ENCODE peak calls at places on chromosomes 7 and 10, in nine cellular contexts. One of them, this sample, is unnamed.

GRCh38 chr10:133159950-133160812 is at the start of gene KNDC1:
- DNase-seq in gastrocnemius medialis: no peak
- DNase-seq in NT2/D1: no peak
- DNase-seq in cardiac muscle cell: peak; percentile 44
- DNase-seq in CD8-positive, alpha-beta T cell: no peak
- DNase-seq in DND-41: no peak
- DNase-seq in fibroblast of mammary gland: peak; percentile 5
- DNase-seq in coronary artery: no peak
- DNase-seq in aorta: no peak
- DNase-seq in this sample: no peak

GRCh38 chr10:70283445-70284399 is at the start of gene NPFFR1:
- DNase-seq in CD8-positive, alpha-beta T cell: no peak
- DNase-seq in fibroblast of mammary gland: no peak
- DNase-seq in gastrocnemius medialis: no peak
- DNase-seq in DND-41: no peak
- DNase-seq in NT2/D1: no peak
- DNase-seq in aorta: no peak
- DNase-seq in coronary artery: no peak
- DNase-seq in cardiac muscle cell: no peak
- DNase-seq in this sample: no peak

GRCh38 chr10:56623064-56623463 is 262.0 kb upstream of the ZWINT start:
- DNase-seq in CD8-positive, alpha-beta T cell: no peak
- DNase-seq in NT2/D1: no peak
- DNase-seq in gastrocnemius medialis: no peak
- DNase-seq in coronary artery: no peak
- DNase-seq in DND-41: no peak
- DNase-seq in aorta: no peak
- DNase-seq in fibroblast of mammary gland: no peak
- DNase-seq in cardiac muscle cell: no peak
- DNase-seq in this sample: no peak

GRCh38 chr10:60907972-60908371 is 36.0 kb downstream of the RHOBTB1 start:
- DNase-seq in NT2/D1: no peak
- DNase-seq in gastrocnemius medialis: no peak
- DNase-seq in DND-41: no peak
- DNase-seq in CD8-positive, alpha-beta T cell: no peak
- DNase-seq in coronary artery: no peak
- DNase-seq in fibroblast of mammary gland: no peak
- DNase-seq in aorta: no peak
- DNase-seq in cardiac muscle cell: peak; percentile 46
- DNase-seq in this sample: no peak

GRCh38 chr7:107025449-107026103 is 18.9 kb upstream of the PRKAR2B start:
- DNase-seq in CD8-positive, alpha-beta T cell: no peak
- DNase-seq in coronary artery: no peak
- DNase-seq in fibroblast of mammary gland: peak; percentile 68
- DNase-seq in cardiac muscle cell: peak; percentile 53
- DNase-seq in aorta: no peak
- DNase-seq in DND-41: no peak
- DNase-seq in gastrocnemius medialis: no peak
- DNase-seq in NT2/D1: no peak
- DNase-seq in this sample: no peak

GRCh38 chr7:27553288-27553687 is 109.4 kb downstream of the HIBADH start:
- DNase-seq in aorta: no peak
- DNase-seq in coronary artery: no peak
- DNase-seq in gastrocnemius medialis: no peak
- DNase-seq in fibroblast of mammary gland: no peak
- DNase-seq in CD8-positive, alpha-beta T cell: no peak
- DNase-seq in cardiac muscle cell: no peak
- DNase-seq in DND-41: no peak
- DNase-seq in NT2/D1: no peak
- DNase-seq in this sample: no peak

GRCh38 chr7:101166909-101167644 is 1.7 kb upstream of the VGF start:
- DNase-seq in gastrocnemius medialis: no peak
- DNase-seq in aorta: no peak
- DNase-seq in cardiac muscle cell: no peak
- DNase-seq in fibroblast of mammary gland: peak; percentile 53
- DNase-seq in NT2/D1: peak; percentile 85
- DNase-seq in DND-41: peak; percentile 57
- DNase-seq in CD8-positive, alpha-beta T cell: no peak
- DNase-seq in coronary artery: no peak
- DNase-seq in this sample: no peak

GRCh38 chr10:77902159-77902558 is 24.4 kb downstream of the DLG5 start:
- DNase-seq in NT2/D1: no peak
- DNase-seq in coronary artery: no peak
- DNase-seq in CD8-positive, alpha-beta T cell: no peak
- DNase-seq in gastrocnemius medialis: no peak
- DNase-seq in cardiac muscle cell: no peak
- DNase-seq in aorta: no peak
- DNase-seq in fibroblast of mammary gland: no peak
- DNase-seq in DND-41: no peak
- DNase-seq in this sample: no peak

GRCh38 chr10:51862149-51862548 is 162.8 kb upstream of the CSTF2T start:
- DNase-seq in coronary artery: no peak
- DNase-seq in cardiac muscle cell: no peak
- DNase-seq in DND-41: no peak
- DNase-seq in gastrocnemius medialis: no peak
- DNase-seq in NT2/D1: no peak
- DNase-seq in aorta: no peak
- DNase-seq in fibroblast of mammary gland: no peak
- DNase-seq in CD8-positive, alpha-beta T cell: no peak
- DNase-seq in this sample: no peak

GRCh38 chr7:150514748-150515222 is at the start of gene GIMAP7:
- DNase-seq in coronary artery: no peak
- DNase-seq in cardiac muscle cell: no peak
- DNase-seq in fibroblast of mammary gland: no peak
- DNase-seq in NT2/D1: no peak
- DNase-seq in CD8-positive, alpha-beta T cell: peak; percentile 73
- DNase-seq in DND-41: peak; percentile 77
- DNase-seq in gastrocnemius medialis: no peak
- DNase-seq in aorta: peak; percentile 54
- DNase-seq in this sample: no peak

GRCh38 chr10:5832946-5833345 is 19.7 kb upstream of the GDI2 start:
- DNase-seq in aorta: no peak
- DNase-seq in CD8-positive, alpha-beta T cell: no peak
- DNase-seq in DND-41: no peak
- DNase-seq in NT2/D1: no peak
- DNase-seq in fibroblast of mammary gland: no peak
- DNase-seq in cardiac muscle cell: no peak
- DNase-seq in coronary artery: no peak
- DNase-seq in gastrocnemius medialis: no peak
- DNase-seq in this sample: no peak

GRCh38 chr7:111529507-111530355 is 32.6 kb downstream of the IMMP2L start:
- DNase-seq in DND-41: no peak
- DNase-seq in aorta: no peak
- DNase-seq in CD8-positive, alpha-beta T cell: no peak
- DNase-seq in coronary artery: no peak
- DNase-seq in fibroblast of mammary gland: peak; percentile 31
- DNase-seq in NT2/D1: no peak
- DNase-seq in cardiac muscle cell: peak; percentile 14
- DNase-seq in gastrocnemius medialis: no peak
- DNase-seq in this sample: no peak

This sample was measured in COLO829.